ENCODE peak calls at places on chromosomes 3 and 15, in five cellular contexts. I is CD4-positive, alpha-beta T cell; A is natural killer cell; V is cardiac fibroblast; T is osteocyte. L is an unnamed sample.

GRCh38 chr3:56837196-56837955 is 35.6 kb upstream of the ARHGEF3 start:
- DNase-seq in I (no peak), A (no peak), V (no peak), T (no peak), L (no peak)

GRCh38 chr15:79004336-79004735 is 59.5 kb upstream of the CTSH start:
- DNase-seq in I (no peak), A (no peak), V (peak; percentile 60), T (no peak), L (no peak)

GRCh38 chr3:67076607-67077006 is 78.5 kb downstream of the KBTBD8 start:
- DNase-seq in I (no peak), A (no peak), V (no peak), T (no peak), L (no peak)

GRCh38 chr3:8110966-8111798 is 390.4 kb upstream of the LMCD1 start:
- DNase-seq in I (peak; percentile 55), A (peak; percentile 18), V (peak; percentile 78), T (no peak), L (peak; percentile 80)

GRCh38 chr3:189324538-189325138 is 152.9 kb downstream of the TPRG1 start:
- DNase-seq in I (peak; percentile 78), A (peak; percentile 18), V (peak; percentile 67), T (no peak), L (no peak)

GRCh38 chr3:30324587-30324986 is 281.8 kb upstream of the TGFBR2 start:
- DNase-seq in I (no peak), A (no peak), V (no peak), T (no peak), L (no peak)

GRCh38 chr15:43748376-43748775 is 2.1 kb downstream of the PDIA3 start:
- DNase-seq in I (no peak), A (no peak), V (peak; percentile 26), T (no peak), L (no peak)

GRCh38 chr3:154422694-154423093 is 7.3 kb downstream of the GPR149 start:
- DNase-seq in I (no peak), A (no peak), V (no peak), T (no peak), L (no peak)

GRCh38 chr3:147267431-147267830 is 138.9 kb downstream of the ZIC4 start:
- DNase-seq in I (no peak), A (no peak), V (no peak), T (no peak), L (no peak)

GRCh38 chr15:71826196-71826595 is 15.8 kb downstream of the NR2E3 start:
- DNase-seq in I (no peak), A (no peak), V (no peak), T (no peak), L (no peak)

DNA sequence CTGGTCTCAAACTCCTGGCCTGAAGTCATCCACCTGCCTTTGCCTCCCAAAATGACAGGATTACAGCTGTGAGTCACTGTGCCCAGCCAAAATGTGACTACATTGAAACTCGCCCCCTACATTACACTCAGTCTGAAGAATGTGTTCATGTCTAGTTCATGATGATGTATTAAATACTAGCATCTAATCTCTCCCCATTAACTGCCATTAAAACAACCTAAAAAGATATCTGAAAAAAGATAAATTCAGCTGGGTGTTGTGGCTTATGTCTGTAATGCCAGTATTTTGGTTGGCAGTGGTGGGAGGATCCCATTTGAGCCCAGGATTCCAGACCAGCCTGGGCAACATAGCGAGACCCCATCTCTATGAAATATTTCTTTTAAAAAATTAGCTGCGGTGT is 159.4 kb downstream of the PCCB start:
- DNase-seq in I (no peak), A (no peak), V (no peak), T (no peak), L (no peak)
- TF ChIP-seq CTCF in I (no peak), A (no peak), V (no peak), T (no peak), L (no peak)

DNA sequence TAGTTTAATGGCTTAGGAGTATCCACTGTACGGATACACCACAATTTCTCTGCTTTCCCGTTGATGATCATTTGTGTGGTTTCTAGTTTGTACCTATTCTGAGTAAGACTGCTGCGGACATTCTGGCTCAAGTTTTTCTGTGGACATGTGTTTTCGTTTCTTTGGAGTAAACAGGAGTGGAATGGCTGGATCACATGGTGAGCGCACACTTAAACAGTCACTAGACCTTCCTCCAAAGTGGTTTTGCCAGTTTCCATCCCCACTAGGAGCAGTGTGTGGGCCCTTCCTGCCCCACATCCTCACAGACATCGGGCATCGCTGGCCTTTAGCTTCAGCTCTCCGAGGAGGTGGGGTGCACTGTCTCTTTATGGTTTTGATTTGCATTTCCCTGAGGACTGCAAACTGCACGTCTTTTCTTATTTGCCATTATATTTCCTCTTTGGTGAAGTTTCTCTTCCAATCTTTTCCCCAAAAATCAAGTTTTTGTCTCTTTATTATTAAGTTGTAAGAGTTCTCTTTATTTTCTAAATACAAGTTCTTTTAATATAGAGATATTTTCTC is 94.1 kb downstream of the VGLL4 start:
- DNase-seq in I (no peak), A (no peak), V (no peak), T (no peak), L (no peak)
- TF ChIP-seq CTCF in I (no peak), A (no peak), V (no peak), T (no peak), L (no peak)

GRCh38 chr15:68051109-68051508 is 3.0 kb upstream of the PIAS1 start:
- DNase-seq in I (no peak), A (no peak), V (no peak), T (no peak), L (no peak)
- TF ChIP-seq CTCF in I (no peak), A (no peak), V (no peak), T (no peak), L (no peak)

GRCh38 chr3:16723994-16724393 is 118.8 kb upstream of the DAZL start:
- DNase-seq in I (no peak), A (no peak), V (peak; percentile 47), T (no peak), L (no peak)
- TF ChIP-seq CTCF in I (no peak), A (no peak), V (peak; percentile 50), T (no peak), L (peak; percentile 40)

GRCh38 chr3:142129516-142130171 is 19.7 kb downstream of the TFDP2 start:
- DNase-seq in I (no peak), A (no peak), V (no peak), T (no peak), L (no peak)
- TF ChIP-seq CTCF in I (no peak), A (no peak), V (peak; percentile 21), T (peak; percentile 16), L (peak; percentile 49)

GRCh38 chr3:143119974-143120715 is 574 bp downstream of the CHST2 start:
- DNase-seq in I (peak; percentile 28), A (peak; percentile 60), V (peak; percentile 26), T (peak; percentile 85), L (peak; percentile 45)
- TF ChIP-seq CTCF in I (no peak), A (no peak), V (no peak), T (no peak), L (no peak)

L was measured in neural crest cell.